ENCODE peak calls at places on chromosome 7, in nine cellular contexts. P, R, L, V, H, A, S, W and N are unnamed samples.

GRCh38 chr7:150479023-150479716 is 28.7 kb downstream of the GIMAP8 start:
- DNase-seq in V (no peak), W (no peak), P (no peak), S (no peak), R (no peak), L (peak; percentile 91), A (no peak), H (no peak), N (no peak)

GRCh38 chr7:101998904-101999236 is 181.4 kb downstream of the CUX1 start:
- DNase-seq in A (no peak), V (no peak), R (no peak), W (no peak), H (no peak), S (no peak), P (peak; percentile 44), L (no peak), N (no peak)

GRCh38 chr7:147595076-147595475 is 995.5 kb upstream of the C7orf33 start:
- DNase-seq in W (no peak), H (no peak), S (no peak), A (no peak), P (no peak), V (no peak), L (no peak), R (peak; percentile 15), N (no peak)

GRCh38 chr7:100509213-100509612 is 25.5 kb downstream of the NYAP1 start:
- DNase-seq in L (peak; percentile 93), R (peak; percentile 63), V (no peak), A (peak; percentile 94), H (peak; percentile 78), S (no peak), W (no peak), P (no peak), N (no peak)

GRCh38 chr7:27150568-27151340 is 1.6 kb downstream of the HOXA3 start:
- DNase-seq in P (peak; percentile 85), A (peak; percentile 69), V (peak; percentile 64), W (peak; percentile 56), R (peak; percentile 95), S (no peak), L (peak; percentile 85), H (peak; percentile 81), N (peak; percentile 93)

GRCh38 chr7:21368317-21368716 is 59.6 kb upstream of the SP4 start:
- DNase-seq in S (no peak), H (no peak), W (no peak), A (no peak), L (no peak), V (no peak), R (no peak), P (no peak), N (no peak)

GRCh38 chr7:155955367-155955635 is 143.0 kb upstream of the SHH start:
- DNase-seq in R (no peak), P (no peak), S (no peak), V (no peak), A (no peak), H (no peak), W (no peak), L (no peak), N (no peak)

GRCh38 chr7:31933481-31933880 is 136.7 kb downstream of the PDE1C start:
- DNase-seq in H (no peak), L (no peak), W (no peak), P (no peak), A (no peak), R (peak; percentile 45), S (no peak), V (no peak), N (no peak)

GRCh38 chr7:155896531-155897263 is 84.4 kb upstream of the SHH start:
- DNase-seq in W (no peak), H (no peak), V (no peak), A (no peak), P (no peak), R (no peak), L (no peak), S (no peak), N (peak; percentile 16)

GRCh38 chr7:74587435-74588126 is 69.9 kb upstream of the GTF2I start:
- DNase-seq in H (peak; percentile 89), L (peak; percentile 79), V (peak; percentile 81), S (no peak), A (peak; percentile 97), P (peak; percentile 67), W (no peak), R (peak; percentile 94), N (peak; percentile 97)

DNA sequence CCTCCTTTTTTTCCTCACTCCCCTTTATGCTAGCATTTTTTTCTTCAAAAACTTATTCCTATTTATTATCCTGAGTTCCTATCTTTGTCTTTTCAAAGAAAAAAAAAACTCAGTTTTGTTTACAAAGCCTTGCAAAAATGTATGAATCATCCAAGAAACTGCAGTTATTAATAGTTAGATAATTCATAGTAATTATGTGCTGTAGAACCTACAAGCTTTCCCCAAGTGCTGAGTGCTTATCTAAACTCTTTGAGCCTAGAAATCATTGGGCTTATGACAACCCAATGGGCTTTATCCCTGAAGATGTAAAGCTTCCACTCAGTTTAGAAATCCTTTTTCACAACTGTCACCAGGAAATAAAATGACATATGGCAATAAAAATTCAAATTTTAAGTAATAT is 145.9 kb upstream of the WNT16 start:
- DNase-seq in P (no peak), L (no peak), A (no peak), W (no peak), H (no peak), R (peak; percentile 17), S (no peak), V (no peak), N (no peak)
- H3K4me1 ChIP-seq in P (no peaks in the 10 kb centered on the region), L (no peaks in the 10 kb centered on the region), A (no peaks in the 10 kb centered on the region), W (no peaks in the 10 kb centered on the region), H (peaks cover 8% of the 10 kb centered on the region), R (peaks cover 6% of the 10 kb centered on the region), S (no peaks in the 10 kb centered on the region), V (no peaks in the 10 kb centered on the region), N (no peaks in the 10 kb centered on the region)

DNA sequence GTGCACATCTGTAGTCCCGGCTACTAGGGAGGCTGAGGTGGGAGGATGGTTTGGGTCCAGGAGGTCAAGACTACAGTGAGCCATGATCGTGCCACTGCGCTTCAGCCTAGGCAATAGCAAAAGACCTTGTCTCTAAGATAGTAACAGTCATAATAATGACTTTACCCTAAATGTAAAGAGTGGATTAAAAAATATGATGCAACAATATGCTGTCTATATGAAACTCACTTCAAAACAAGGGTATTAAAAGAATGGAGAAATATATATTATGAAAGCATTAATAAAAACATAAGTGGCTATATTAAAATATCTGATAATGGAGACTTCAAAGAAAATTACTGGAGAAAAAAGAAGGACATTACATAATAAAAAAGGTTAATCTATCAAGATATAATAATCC is 5.7 kb downstream of the GNA12 start:
- DNase-seq in A (no peak), R (no peak), V (no peak), S (no peak), W (no peak), L (no peak), H (no peak), P (no peak), N (no peak)
- H3K27ac ChIP-seq in A (no peak overlapping the region), R (no peak overlapping the region), V (no peak overlapping the region), S (no peak overlapping the region), W (no peak overlapping the region), L (no peak overlapping the region), H (no peak overlapping the region), P (peak overlapping the region; percentile 3), N (no peak overlapping the region)

DNA sequence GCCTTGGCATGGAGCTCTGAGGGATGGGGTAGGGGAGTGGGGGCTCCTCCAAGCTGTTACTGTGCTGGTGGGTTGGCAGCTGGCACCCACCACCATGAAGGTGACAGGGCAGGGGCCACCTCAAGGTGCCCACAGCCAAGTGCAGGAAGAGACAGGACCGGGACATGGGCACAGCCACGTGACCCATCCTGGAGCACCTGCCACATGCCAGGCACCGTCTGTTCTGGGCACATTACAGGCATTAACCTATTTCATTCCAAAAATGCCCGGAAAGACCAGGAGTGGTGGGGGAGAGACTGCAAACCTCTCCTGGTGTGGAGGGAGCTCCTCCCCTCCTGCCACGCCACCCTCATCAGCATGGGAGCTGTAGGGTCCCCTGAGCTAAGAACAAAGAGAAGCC is 56.7 kb downstream of the CAMK2B start:
- DNase-seq in A (no peak), H (no peak), L (no peak), R (no peak), S (no peak), P (no peak), W (no peak), V (no peak), N (no peak)
- H3K4me1 ChIP-seq in A (peaks cover 15% of the 10 kb centered on the region), H (no peaks in the 10 kb centered on the region), L (peaks cover 11% of the 10 kb centered on the region), R (no peaks in the 10 kb centered on the region), S (no peaks in the 10 kb centered on the region), P (no peaks in the 10 kb centered on the region), W (no peaks in the 10 kb centered on the region), V (peaks cover 5% of the 10 kb centered on the region), N (no peaks in the 10 kb centered on the region)

GRCh38 chr7:105353752-105354328 is 34.9 kb downstream of the SRPK2 start:
- DNase-seq in W (no peak), L (no peak), P (no peak), R (peak; percentile 72), H (no peak), S (no peak), A (peak; percentile 80), V (peak; percentile 66), N (peak; percentile 71)

GRCh38 chr7:105355701-105356100 is 33.0 kb downstream of the SRPK2 start:
- DNase-seq in A (no peak), S (no peak), R (no peak), H (no peak), W (no peak), L (no peak), V (no peak), P (no peak), N (no peak)

GRCh38 chr7:105352922-105353668 is 35.6 kb downstream of the SRPK2 start:
- DNase-seq in S (no peak), R (peak; percentile 57), L (no peak), H (no peak), A (no peak), W (no peak), V (no peak), P (no peak), N (no peak)

GRCh38 chr7:105352018-105352612 is 36.6 kb downstream of the SRPK2 start:
- DNase-seq in R (peak; percentile 93), A (peak; percentile 98), V (peak; percentile 80), S (no peak), W (peak; percentile 29), P (no peak), H (peak; percentile 59), L (peak; percentile 68), N (peak; percentile 85)

DNA sequence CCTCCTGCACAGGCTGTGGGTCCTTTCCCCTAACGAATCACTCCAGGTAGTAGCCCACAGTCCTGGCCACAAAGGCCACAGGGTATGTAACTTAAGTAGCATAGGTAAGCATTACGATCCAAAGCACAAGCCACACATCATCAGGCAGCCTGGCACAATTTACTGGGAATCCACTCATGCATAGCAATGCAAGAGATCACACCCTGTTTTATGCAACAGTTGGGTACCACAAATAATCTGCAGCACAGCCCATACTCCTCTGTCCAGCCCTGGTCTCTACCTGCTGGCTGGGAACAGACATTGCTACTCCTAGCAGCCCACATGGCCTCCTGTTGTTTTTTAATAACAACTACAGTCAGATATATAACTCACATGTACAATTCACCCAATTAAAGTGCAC is 34.3 kb downstream of the SRPK2 start:
- DNase-seq in S (no peak), H (no peak), A (no peak), R (peak; percentile 20), W (no peak), V (no peak), P (no peak), L (peak; percentile 43), N (no peak)
- H3K27ac ChIP-seq in S (no peak overlapping the region), H (no peak overlapping the region), A (no peak overlapping the region), R (no peak overlapping the region), W (peak overlapping the region; percentile 30), V (no peak overlapping the region), P (no peak overlapping the region), L (no peak overlapping the region), N (no peak overlapping the region)